ENCODE peak calls at places on chromosomes 16 and 17, in five cellular contexts. K, C, X, H and D are unnamed samples.

GRCh38 chr16:66515543-66516171 is 34.3 kb downstream of the TK2 start:
- DNase-seq in K (peak; percentile 46), C (no peak), X (no peak), H (no peak), D (peak; percentile 65)

GRCh38 chr17:869067-869466 is 86.9 kb downstream of the MRM3 start:
- DNase-seq in K (peak; percentile 66), C (no peak), X (peak; percentile 80), H (no peak), D (peak; percentile 58)

GRCh38 chr17:48994548-48995331 is 2.4 kb upstream of the IGF2BP1 start:
- DNase-seq in K (no peak), C (no peak), X (no peak), H (no peak), D (no peak)

GRCh38 chr17:57406131-57406980 is 150.0 kb downstream of the MSI2 start:
- DNase-seq in K (no peak), C (no peak), X (peak; percentile 63), H (peak; percentile 66), D (no peak)

GRCh38 chr16:66458853-66459252 is 31.8 kb downstream of the BEAN1 start:
- DNase-seq in K (peak; percentile 28), C (no peak), X (peak; percentile 13), H (no peak), D (no peak)

GRCh38 chr16:24723663-24724062 is 5.8 kb upstream of the TNRC6A start:
- DNase-seq in K (no peak), C (no peak), X (no peak), H (no peak), D (peak; percentile 37)

GRCh38 chr17:290626-291025 is 62.0 kb downstream of the RPH3AL start:
- DNase-seq in K (peak; percentile 24), C (no peak), X (peak; percentile 24), H (no peak), D (no peak)

GRCh38 chr17:68196394-68197090 is 51.3 kb upstream of the AMZ2 start:
- DNase-seq in K (peak; percentile 52), C (no peak), X (no peak), H (no peak), D (no peak)

GRCh38 chr17:31231852-31232251 is 65.2 kb downstream of the OMG start:
- DNase-seq in K (no peak), C (no peak), X (no peak), H (no peak), D (no peak)

GRCh38 chr16:26598061-26598460 is 468.7 kb upstream of the C16orf82 start:
- DNase-seq in K (no peak), C (no peak), X (no peak), H (no peak), D (no peak)

GRCh38 chr17:50562266-50563094 is 2.0 kb downstream of the CACNA1G start:
- DNase-seq in K (no peak), C (no peak), X (peak; percentile 61), H (no peak), D (no peak)

GRCh38 chr16:65154321-65154720 is 32.5 kb upstream of the CDH11 start:
- DNase-seq in K (no peak), C (no peak), X (no peak), H (no peak), D (no peak)

GRCh38 chr16:30934827-30935557 is 11.6 kb downstream of the FBXL19 start:
- DNase-seq in K (no peak), C (no peak), X (no peak), H (peak; percentile 45), D (peak; percentile 55)

GRCh38 chr17:44004077-44004760 is at the start of gene NAGS:
- DNase-seq in K (peak; percentile 84), C (no peak), X (peak; percentile 42), H (no peak), D (no peak)

GRCh38 chr17:3697157-3697515 is 1.2 kb upstream of the P2RX5 start:
- DNase-seq in K (no peak), C (no peak), X (no peak), H (peak; percentile 45), D (no peak)

GRCh38 chr16:515175-515962 is 12.1 kb upstream of the CAPN15 start:
- DNase-seq in K (no peak), C (no peak), X (peak; percentile 66), H (no peak), D (no peak)

GRCh38 chr16:5032748-5033167 is 977 bp downstream of the NAGPA start:
- DNase-seq in K (peak; percentile 65), C (no peak), X (no peak), H (no peak), D (no peak)